ENCODE peak calls at places on chromosomes 16 and 17, in four cellular contexts. F is amniotic epithelial cell; V is activated T-helper 9 cell treated with anti-CD3 and anti-CD28 coated beads, Interleukin-2, amount 50 U/mL, for 16 hours; U is CD8-positive, alpha-beta memory T cell. O is an unnamed sample.

GRCh38 chr17:43341705-43342600 is 56.8 kb upstream of the ARL4D start:
- DNase-seq in F (peak), V (no peak), U (no peak), O (no peak)

GRCh38 chr17:6427284-6427781 is 7.6 kb downstream of the AIPL1 start:
- DNase-seq in F (peak), V (no peak), U (peak), O (peak)

GRCh38 chr17:20313891-20314290 is 153.4 kb downstream of the LGALS9B start:
- DNase-seq in F (no peak), V (no peak), U (no peak), O (no peak)

GRCh38 chr16:90019543-90020259 is 445 bp upstream of the DBNDD1 start:
- DNase-seq in F (peak), V (peak), U (peak), O (peak)

GRCh38 chr16:76511203-76511602 is 234.0 kb downstream of the CNTNAP4 start:
- DNase-seq in F (no peak), V (no peak), U (no peak), O (no peak)

GRCh38 chr17:27616414-27616813 is 14.6 kb upstream of the LGALS9 start:
- DNase-seq in F (no peak), V (no peak), U (no peak), O (no peak)

GRCh38 chr17:80445152-80446110 is 30.5 kb downstream of the ENDOV start:
- DNase-seq in F (no peak), V (no peak), U (no peak), O (peak)

GRCh38 chr17:42783062-42783777 is 2.8 kb downstream of the WNK4 start:
- DNase-seq in F (peak), V (no peak), U (no peak), O (no peak)

GRCh38 chr16:89827383-89828198 is 684 bp upstream of the SPIRE2 start:
- DNase-seq in F (peak), V (no peak), U (no peak), O (no peak)

GRCh38 chr16:23976091-23977001 is 140.6 kb downstream of the PRKCB start:
- DNase-seq in F (no peak), V (no peak), U (no peak), O (no peak)

GRCh38 chr17:76537288-76537577 is 276 bp downstream of the CYGB start:
- DNase-seq in F (peak), V (no peak), U (no peak), O (no peak)

GRCh38 chr16:88320947-88321634 is 61.7 kb upstream of the ZNF469 start:
- DNase-seq in F (no peak), V (no peak), U (no peak), O (no peak)

GRCh38 chr16:89407282-89407924 is 83.0 kb downstream of the ANKRD11 start:
- DNase-seq in F (no peak), V (no peak), U (peak), O (peak)